ENCODE peak calls at places on chromosomes 5 and 9, in five cellular contexts. V is kidney, Q is adipocyte, G is right cardiac atrium, Y is cardiac fibroblast. W is an unnamed sample.

GRCh38 chr5:139964994-139965565 is 78.0 kb downstream of the NRG2 start:
- DNase-seq in Y (no peak), Q (no peak), G (no peak), V (no peak), W (no peak)

GRCh38 chr5:133113331-133114061 is 61.7 kb downstream of the HSPA4 start:
- DNase-seq in V (no peak), Y (peak; percentile 70), Q (peak; percentile 42), G (no peak), W (no peak)

GRCh38 chr5:31854181-31854624 is 215.3 kb downstream of the PDZD2 start:
- DNase-seq in V (peak; percentile 74), Y (peak; percentile 60), Q (peak; percentile 42), G (no peak), W (peak; percentile 45)

GRCh38 chr9:121612511-121612998 is 38.9 kb upstream of the DAB2IP start:
- DNase-seq in V (no peak), G (no peak), Q (no peak), Y (no peak), W (no peak)

GRCh38 chr5:96404191-96404867 is 28.7 kb downstream of the PCSK1 start:
- DNase-seq in V (no peak), G (no peak), Y (no peak), Q (no peak), W (no peak)

GRCh38 chr9:134641173-134641985 is at the start of gene COL5A1:
- DNase-seq in Y (peak; percentile 90), Q (peak; percentile 99), G (peak; percentile 94), V (peak; percentile 96), W (peak; percentile 68)

GRCh38 chr9:123262338-123262737 is 6.0 kb downstream of the STRBP start:
- DNase-seq in G (no peak), Y (no peak), V (no peak), Q (no peak), W (no peak)

GRCh38 chr5:60505373-60505772 is 194.6 kb downstream of the DEPDC1B start:
- DNase-seq in Y (no peak), G (no peak), Q (no peak), V (no peak), W (no peak)

GRCh38 chr9:133506653-133507038 is 18.1 kb downstream of the MYMK start:
- DNase-seq in G (peak; percentile 87), V (peak; percentile 92), Y (peak; percentile 90), Q (no peak), W (no peak)

DNA sequence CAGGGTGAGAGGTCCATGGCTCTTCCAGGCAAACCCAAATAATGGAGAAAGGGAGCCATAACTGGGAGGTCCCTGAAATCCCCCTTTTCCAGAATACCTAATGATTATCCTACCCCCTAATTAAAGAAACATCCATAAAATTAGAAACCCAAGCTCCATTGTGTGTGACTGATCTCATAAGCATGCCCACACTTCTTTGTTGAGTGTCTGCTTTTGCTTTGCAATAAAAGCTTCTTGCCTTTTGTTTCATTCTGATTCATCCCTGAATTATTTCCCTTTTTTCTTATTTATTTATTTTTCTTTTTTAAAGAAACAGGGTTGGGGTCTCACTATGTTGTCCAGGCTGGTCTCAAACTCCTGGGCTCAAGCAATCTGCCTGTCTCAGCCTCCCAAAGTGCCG is 33.1 kb downstream of the BTF3 start:
- DNase-seq in Y (no peak), G (no peak), V (no peak), Q (peak; percentile 19), W (no peak)
- H3K4me3 ChIP-seq in Y (no peak overlapping the region), G (no peak overlapping the region), V (no peak overlapping the region), Q (no peak overlapping the region), W (no peak overlapping the region)

GRCh38 chr9:137198051-137198747 is 2.3 kb downstream of the TPRN start:
- DNase-seq in Q (no peak), G (no peak), V (no peak), Y (no peak), W (no peak)
- H3K4me3 ChIP-seq in Q (peak overlapping the region; percentile 67), G (no peak overlapping the region), V (peak overlapping the region; percentile 67), Y (no peak overlapping the region), W (no peak overlapping the region)

GRCh38 chr5:71757590-71758543 is 38.8 kb downstream of the CARTPT start:
- DNase-seq in G (peak; percentile 47), Y (peak; percentile 81), Q (peak; percentile 78), V (peak; percentile 79), W (peak; percentile 48)
- H3K4me3 ChIP-seq in G (peak overlapping the region; percentile 39), Y (no peak overlapping the region), Q (peak overlapping the region; percentile 76), V (peak overlapping the region; percentile 26), W (no peak overlapping the region)

GRCh38 chr5:81852277-81853004 is 101.5 kb upstream of the SSBP2 start:
- DNase-seq in Y (no peak), Q (peak; percentile 27), G (peak; percentile 36), V (peak; percentile 80), W (peak; percentile 70)

GRCh38 chr5:81854915-81855314 is 104.0 kb upstream of the SSBP2 start:
- DNase-seq in Y (peak; percentile 19), V (no peak), Q (no peak), G (no peak), W (no peak)

GRCh38 chr5:81851481-81852178 is 100.7 kb upstream of the SSBP2 start:
- DNase-seq in G (peak; percentile 96), V (peak; percentile 99), Y (peak; percentile 97), Q (peak; percentile 98), W (peak; percentile 92)

GRCh38 chr5:81854485-81854884 is 103.6 kb upstream of the SSBP2 start:
- DNase-seq in V (no peak), Y (peak; percentile 10), Q (no peak), G (no peak), W (no peak)

GRCh38 chr5:81853005-81853357 is 102.1 kb upstream of the SSBP2 start:
- DNase-seq in Q (no peak), Y (no peak), V (no peak), G (no peak), W (no peak)
- H3K4me3 ChIP-seq in Q (peak overlapping the region; percentile 75), Y (no peak overlapping the region), V (no peak overlapping the region), G (peak overlapping the region; percentile 90), W (no peak overlapping the region)

DNA sequence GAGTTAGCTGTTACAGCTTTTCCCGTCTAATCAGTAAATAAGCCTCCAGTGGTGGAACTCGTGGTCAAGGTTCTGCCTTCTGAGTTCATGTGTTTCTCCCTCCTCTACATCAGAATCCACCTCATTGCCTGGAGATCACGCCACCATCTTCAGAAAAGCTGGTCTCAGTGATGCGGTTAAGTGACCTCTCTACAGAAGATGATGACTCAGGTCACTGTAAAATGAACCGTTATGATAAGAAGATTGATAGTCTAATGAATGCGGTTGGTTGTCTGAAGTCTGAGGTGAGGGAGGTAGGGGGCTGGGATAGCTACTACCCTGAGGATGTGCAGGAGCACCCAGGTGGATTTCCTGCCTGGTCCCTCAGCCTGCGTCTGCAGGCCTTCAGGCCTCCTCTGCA is 13.3 kb downstream of the ODF2 start:
- DNase-seq in Q (no peak), Y (no peak), G (no peak), V (no peak), W (no peak)
- H3K4me3 ChIP-seq in Q (no peak overlapping the region), Y (no peak overlapping the region), G (no peak overlapping the region), V (no peak overlapping the region), W (no peak overlapping the region)

GRCh38 chr9:78307360-78307759 is 10.4 kb downstream of the PSAT1 start:
- DNase-seq in G (no peak), Y (no peak), V (no peak), Q (no peak), W (no peak)
- H3K4me3 ChIP-seq in G (no peak overlapping the region), Y (no peak overlapping the region), V (no peak overlapping the region), Q (no peak overlapping the region), W (no peak overlapping the region)

GRCh38 chr5:112929336-112930081 is 7.5 kb upstream of the REEP5 start:
- DNase-seq in G (no peak), Q (no peak), V (no peak), Y (no peak), W (no peak)

GRCh38 chr5:112930082-112930344 is 8.0 kb upstream of the REEP5 start:
- DNase-seq in G (no peak), V (no peak), Y (no peak), Q (no peak), W (no peak)

GRCh38 chr5:112933651-112934365 is 11.8 kb upstream of the REEP5 start:
- DNase-seq in Y (peak; percentile 50), Q (peak; percentile 80), V (no peak), G (no peak), W (no peak)

GRCh38 chr5:112933105-112933504 is 11.1 kb upstream of the REEP5 start:
- DNase-seq in Q (no peak), G (no peak), Y (no peak), V (no peak), W (no peak)

DNA sequence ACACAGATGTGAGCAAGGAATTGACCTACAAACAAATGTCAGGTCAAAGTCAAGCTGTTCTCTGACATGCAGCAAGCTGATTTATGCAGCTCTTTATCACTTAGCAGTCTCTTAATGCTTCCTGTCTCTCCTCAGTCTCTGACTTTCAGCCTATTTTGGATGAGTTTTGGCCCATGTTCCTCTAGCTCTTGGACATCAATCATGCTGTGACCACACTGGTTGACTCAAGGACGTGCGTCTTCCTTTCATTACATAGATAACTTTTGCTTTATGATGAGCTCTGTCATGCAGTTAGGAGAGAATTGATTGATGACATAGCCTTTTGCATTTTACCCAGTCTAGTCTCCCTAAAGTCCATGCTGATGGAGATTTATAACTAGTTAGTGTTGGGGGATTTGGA is 9.4 kb upstream of the REEP5 start:
- DNase-seq in G (no peak), V (no peak), Q (no peak), Y (no peak), W (no peak)
- H3K4me3 ChIP-seq in G (no peak overlapping the region), V (no peak overlapping the region), Q (no peak overlapping the region), Y (no peak overlapping the region), W (no peak overlapping the region)

GRCh38 chr5:42721484-42721883 is 35.1 kb upstream of the CCDC152 start:
- DNase-seq in V (no peak), Q (no peak), G (no peak), Y (peak; percentile 12), W (no peak)

GRCh38 chr5:42718591-42718990 is 38.0 kb upstream of the CCDC152 start:
- DNase-seq in V (no peak), Q (no peak), G (no peak), Y (peak; percentile 37), W (no peak)

GRCh38 chr5:42715791-42716190 is 40.8 kb upstream of the CCDC152 start:
- DNase-seq in G (no peak), Y (no peak), Q (no peak), V (no peak), W (no peak)

GRCh38 chr5:42720242-42720641 is 36.4 kb upstream of the CCDC152 start:
- DNase-seq in Y (no peak), V (no peak), G (no peak), Q (no peak), W (no peak)

GRCh38 chr5:42719034-42719433 is 37.6 kb upstream of the CCDC152 start:
- DNase-seq in V (no peak), Q (no peak), Y (no peak), G (no peak), W (no peak)
- H3K4me3 ChIP-seq in V (no peak overlapping the region), Q (no peak overlapping the region), Y (no peak overlapping the region), G (no peak overlapping the region), W (no peak overlapping the region)